ENCODE peak calls at places on chromosomes 13 and 19, in six cellular contexts. Z, C, M, N, F and R are unnamed samples.

GRCh38 chr13:39394811-39395685 is 207.9 kb downstream of the LHFPL6 start:
- DNase-seq in Z (no peak), C (no peak), M (no peak), N (no peak), F (no peak), R (no peak)

GRCh38 chr19:8615022-8615421 is 4.5 kb upstream of the ADAMTS10 start:
- DNase-seq in Z (no peak), C (no peak), M (no peak), N (no peak), F (no peak), R (no peak)

GRCh38 chr19:33248954-33249613 is 23.4 kb upstream of the SLC7A10 start:
- DNase-seq in Z (no peak), C (no peak), M (peak), N (no peak), F (peak), R (no peak)

GRCh38 chr19:51712461-51713081 is 11.2 kb downstream of the HAS1 start:
- DNase-seq in Z (no peak), C (peak), M (peak), N (no peak), F (peak), R (no peak)

GRCh38 chr19:47176627-47177090 is 46.0 kb downstream of the SAE1 start:
- DNase-seq in Z (no peak), C (no peak), M (no peak), N (no peak), F (peak), R (no peak)

GRCh38 chr19:40466219-40467006 is at the start of gene SPTBN4:
- DNase-seq in Z (peak), C (no peak), M (no peak), N (peak), F (no peak), R (no peak)

GRCh38 chr19:33391631-33392249 is 18.2 kb downstream of the CEBPG start:
- DNase-seq in Z (no peak), C (no peak), M (no peak), N (no peak), F (no peak), R (no peak)

GRCh38 chr19:1817553-1818179 is 5.6 kb upstream of the ATP8B3 start:
- DNase-seq in Z (no peak), C (no peak), M (no peak), N (no peak), F (no peak), R (no peak)

GRCh38 chr19:57063070-57063469 is 56.7 kb upstream of the USP29 start:
- DNase-seq in Z (no peak), C (no peak), M (no peak), N (no peak), F (no peak), R (no peak)

GRCh38 chr19:27962260-27962659 is 1250.7 kb downstream of the UQCRFS1 start:
- DNase-seq in Z (no peak), C (no peak), M (no peak), N (no peak), F (no peak), R (no peak)